ENCODE peak calls at places on chromosomes 11 and 22, in seven cellular contexts. J, F, L, V, G, B and M are unnamed samples.

GRCh38 chr22:48258108-48258705 is 1495.8 kb downstream of the TBC1D22A start:
- DNase-seq in J (no peak), F (no peak), L (no peak), V (no peak), G (no peak), B (no peak), M (no peak)

GRCh38 chr22:17239156-17239701 is 20.0 kb upstream of the ADA2 start:
- DNase-seq in J (no peak), F (no peak), L (no peak), V (no peak), G (no peak), B (no peak), M (no peak)

GRCh38 chr11:15621565-15621964 is 506.8 kb downstream of the INSC start:
- DNase-seq in J (no peak), F (no peak), L (no peak), V (no peak), G (no peak), B (no peak), M (no peak)

GRCh38 chr11:118872403-118872821 is 11.3 kb upstream of the CXCR5 start:
- DNase-seq in J (no peak), F (no peak), L (no peak), V (no peak), G (no peak), B (no peak), M (no peak)

GRCh38 chr11:63939351-63939920 is 634 bp downstream of the NAA40 start:
- DNase-seq in J (no peak), F (peak; percentile 49), L (no peak), V (no peak), G (no peak), B (no peak), M (no peak)

GRCh38 chr11:43988040-43988793 is 45.8 kb downstream of the C11orf96 start:
- DNase-seq in J (no peak), F (no peak), L (no peak), V (no peak), G (no peak), B (no peak), M (no peak)

GRCh38 chr22:24104307-24105017 is 76.8 kb upstream of the SUSD2 start:
- DNase-seq in J (no peak), F (no peak), L (no peak), V (peak; percentile 33), G (no peak), B (no peak), M (no peak)

GRCh38 chr11:74663315-74663714 is 67.9 kb downstream of the CHRDL2 start:
- DNase-seq in J (no peak), F (no peak), L (no peak), V (no peak), G (no peak), B (no peak), M (no peak)

GRCh38 chr22:23401111-23401909 is 178.8 kb downstream of the IGLL1 start:
- DNase-seq in J (no peak), F (no peak), L (no peak), V (peak; percentile 41), G (no peak), B (peak; percentile 36), M (peak; percentile 32)

GRCh38 chr11:8222820-8223512 is 40.7 kb downstream of the LMO1 start:
- DNase-seq in J (no peak), F (no peak), L (no peak), V (no peak), G (no peak), B (no peak), M (no peak)

GRCh38 chr11:102749101-102749725 is 24.5 kb upstream of the MMP8 start:
- DNase-seq in J (no peak), F (no peak), L (no peak), V (no peak), G (no peak), B (no peak), M (no peak)

GRCh38 chr11:112179601-112180000 is 4.3 kb downstream of the BCO2 start:
- DNase-seq in J (no peak), F (no peak), L (no peak), V (no peak), G (no peak), B (no peak), M (no peak)

GRCh38 chr22:23675502-23676415 is 15.1 kb upstream of the RGL4 start:
- DNase-seq in J (no peak), F (peak; percentile 68), L (peak; percentile 37), V (peak; percentile 66), G (no peak), B (no peak), M (peak; percentile 75)

GRCh38 chr11:72491001-72491400 is 56.7 kb upstream of the CLPB start:
- DNase-seq in J (no peak), F (no peak), L (no peak), V (no peak), G (no peak), B (no peak), M (no peak)

GRCh38 chr11:114193730-114194674 is 102.2 kb upstream of the NNMT start:
- DNase-seq in J (no peak), F (no peak), L (no peak), V (no peak), G (no peak), B (no peak), M (no peak)

GRCh38 chr11:34840736-34841386 is 75.3 kb downstream of the APIP start:
- DNase-seq in J (no peak), F (peak; percentile 83), L (no peak), V (no peak), G (no peak), B (no peak), M (peak; percentile 37)

GRCh38 chr11:7595016-7595869 is 78.1 kb downstream of the CYB5R2 start:
- DNase-seq in J (no peak), F (no peak), L (no peak), V (no peak), G (no peak), B (no peak), M (no peak)

GRCh38 chr11:75275581-75275980 is 35.0 kb downstream of the TPBGL start:
- DNase-seq in J (peak; percentile 62), F (peak; percentile 55), L (no peak), V (no peak), G (peak; percentile 38), B (no peak), M (no peak)

GRCh38 chr11:20618083-20618482 is 18.7 kb downstream of the SLC6A5 start:
- DNase-seq in J (no peak), F (no peak), L (no peak), V (no peak), G (no peak), B (no peak), M (no peak)

GRCh38 chr11:93407777-93408401 is 77.3 kb downstream of the DEUP1 start:
- DNase-seq in J (no peak), F (no peak), L (no peak), V (no peak), G (no peak), B (no peak), M (no peak)

GRCh38 chr11:124075841-124076571 is 34.9 kb upstream of the OR10G7 start:
- DNase-seq in J (no peak), F (peak; percentile 52), L (peak; percentile 13), V (no peak), G (no peak), B (no peak), M (no peak)

DNA sequence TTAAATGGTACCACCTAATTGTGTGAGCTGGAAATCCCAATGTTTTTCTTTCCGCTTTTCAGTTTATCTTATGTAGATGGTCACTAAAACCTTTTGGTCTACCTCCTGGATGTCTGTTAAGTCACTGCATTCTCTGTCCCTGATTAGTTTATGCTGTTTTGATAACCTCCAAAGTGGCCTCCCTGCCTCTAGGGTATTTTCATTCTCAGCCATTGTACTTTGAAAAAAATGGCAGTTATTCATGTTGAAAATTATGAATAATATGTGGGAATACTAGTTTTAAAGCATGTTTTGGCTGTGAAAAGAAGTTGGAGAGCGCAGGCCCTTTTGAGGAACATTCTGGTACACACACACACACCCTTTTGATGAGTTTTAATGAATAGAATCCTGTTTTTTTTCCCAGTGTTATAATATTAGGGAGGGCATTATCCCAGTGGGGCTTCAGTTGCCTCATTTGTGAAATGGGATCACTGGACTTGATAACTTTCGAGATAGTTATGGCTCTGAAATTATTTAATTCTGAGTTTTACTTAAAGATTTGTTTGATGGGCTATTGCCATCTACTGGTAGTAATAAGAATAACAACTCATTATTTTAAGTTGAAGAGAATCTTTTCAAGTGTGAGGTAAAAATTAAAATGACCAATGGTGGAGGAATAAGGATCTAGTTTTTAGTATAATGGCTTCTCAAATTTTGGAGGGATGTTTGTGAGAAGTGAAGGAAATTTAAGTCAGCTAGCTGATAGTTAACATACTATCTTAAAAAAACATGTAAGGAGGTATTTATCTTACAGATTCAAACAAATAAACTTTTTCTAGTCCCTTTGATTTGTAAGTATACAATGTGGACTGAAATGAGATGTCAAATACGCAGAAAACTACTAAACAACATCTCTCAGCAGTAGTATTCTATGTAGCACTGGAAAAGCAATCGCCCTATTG is 3.9 kb downstream of the FDX1 start:
- DNase-seq in J (no peak), F (peak; percentile 30), L (no peak), V (no peak), G (no peak), B (no peak), M (no peak)
- H3K27ac ChIP-seq in J (no peak overlapping the region), F (no peak overlapping the region), L (no peak overlapping the region), V (peak overlapping the region; percentile 11), G (no peak overlapping the region), B (no peak overlapping the region), M (no peak overlapping the region)

DNA sequence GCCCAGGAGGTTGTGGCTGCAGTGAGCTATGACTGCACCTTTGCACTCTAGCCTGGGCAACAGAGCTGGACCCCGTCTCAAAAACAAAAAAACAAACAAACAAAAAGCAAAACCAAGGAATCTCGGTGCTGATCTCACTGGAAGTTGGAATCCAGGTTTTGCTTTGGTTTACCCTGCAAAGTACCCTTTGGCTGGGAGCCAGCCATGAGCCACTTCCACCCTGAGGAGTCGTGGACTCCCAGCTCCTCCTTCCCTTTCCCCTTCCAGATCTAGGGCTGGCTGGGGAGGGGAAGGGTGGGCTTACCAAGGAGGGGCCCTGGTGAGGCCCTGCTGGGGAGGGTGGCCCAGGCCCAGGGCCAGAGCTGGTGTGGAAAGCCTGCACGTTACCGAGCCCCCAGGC is 28.8 kb downstream of the FBLN1 start:
- DNase-seq in J (no peak), F (no peak), L (no peak), V (no peak), G (no peak), B (no peak), M (no peak)
- H3K27me3 ChIP-seq in J (no peaks in the 10 kb centered on the region), F (no peaks in the 10 kb centered on the region), L (no peaks in the 10 kb centered on the region), V (no peaks in the 10 kb centered on the region), G (no peaks in the 10 kb centered on the region), B (no peaks in the 10 kb centered on the region), M (no peaks in the 10 kb centered on the region)

GRCh38 chr22:38080847-38081635 is 2.9 kb downstream of the SLC16A8 start:
- DNase-seq in J (peak; percentile 42), F (no peak), L (peak; percentile 59), V (peak; percentile 58), G (peak; percentile 41), B (no peak), M (peak; percentile 79)
- H3K4me3 ChIP-seq in J (peak overlapping the region; percentile 42), F (no peak overlapping the region), L (peak overlapping the region; percentile 45), V (peak overlapping the region; percentile 31), G (peak overlapping the region; percentile 65), B (peak overlapping the region; percentile 41), M (peak overlapping the region; percentile 10)

DNA sequence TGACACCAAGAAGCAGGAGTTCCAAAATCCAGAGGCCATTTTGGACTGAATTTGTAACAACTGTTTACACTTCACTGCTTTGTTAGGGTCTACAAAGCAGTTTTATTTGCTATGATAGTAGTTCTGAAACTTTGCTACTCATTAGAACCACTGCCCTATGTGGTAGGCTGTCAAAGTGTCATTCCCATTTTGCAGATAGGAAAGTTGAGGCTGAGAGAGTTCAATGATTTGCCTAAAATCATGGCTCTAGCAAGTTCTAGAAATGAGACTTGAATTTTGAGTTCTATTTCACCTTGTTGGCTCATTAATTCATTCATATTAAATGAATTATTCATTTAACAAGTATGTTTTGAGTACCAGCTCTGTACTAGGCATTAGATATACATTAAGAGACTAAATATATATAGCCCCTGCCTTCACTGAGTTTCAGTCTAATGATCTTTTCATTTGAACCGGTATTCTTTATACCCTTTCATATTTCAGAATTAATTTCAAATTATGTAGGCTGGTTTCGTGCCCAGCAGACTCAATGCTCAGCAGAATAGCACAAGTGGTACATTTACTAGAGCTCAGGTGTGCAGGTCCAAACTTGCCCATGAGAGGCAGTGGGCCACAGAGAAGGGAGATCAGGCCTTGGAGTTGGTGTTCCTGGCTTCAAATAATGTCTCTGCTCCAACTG is 93.5 kb downstream of the ME3 start:
- DNase-seq in J (no peak), F (no peak), L (no peak), V (no peak), G (no peak), B (no peak), M (no peak)
- H3K27ac ChIP-seq in J (peak overlapping the region; percentile 53), F (no peak overlapping the region), L (peak overlapping the region; percentile 38), V (no peak overlapping the region), G (peak overlapping the region; percentile 77), B (no peak overlapping the region), M (peak overlapping the region; percentile 49)